ENCODE peak calls at places on chromosomes 7 and 10, in six cellular contexts. P, C, D, S, W and M are unnamed samples.

GRCh38 chr7:3128857-3129256 is 85.2 kb upstream of the CARD11 start:
- DNase-seq in P (no peak), C (no peak), D (no peak), S (no peak), W (no peak), M (no peak)

GRCh38 chr10:30041394-30042105 is 17.8 kb downstream of the JCAD start:
- DNase-seq in P (no peak), C (no peak), D (no peak), S (no peak), W (no peak), M (no peak)

GRCh38 chr7:101626069-101626671 is 2.9 kb downstream of the MYL10 start:
- DNase-seq in P (no peak), C (no peak), D (no peak), S (no peak), W (no peak), M (no peak)

GRCh38 chr7:69564454-69565417 is 33.5 kb upstream of the AUTS2 start:
- DNase-seq in P (peak; percentile 78), C (peak; percentile 66), D (no peak), S (no peak), W (peak; percentile 63), M (peak; percentile 76)

GRCh38 chr10:97850446-97850845 is 803 bp downstream of the GOLGA7B start:
- DNase-seq in P (no peak), C (no peak), D (peak; percentile 61), S (no peak), W (peak; percentile 30), M (no peak)

GRCh38 chr10:96306516-96306915 is 2.3 kb downstream of the DNTT start:
- DNase-seq in P (peak; percentile 67), C (no peak), D (no peak), S (peak; percentile 2), W (no peak), M (no peak)

GRCh38 chr7:117839507-117839906 is 33.7 kb downstream of the CTTNBP2 start:
- DNase-seq in P (no peak), C (no peak), D (no peak), S (no peak), W (no peak), M (no peak)

GRCh38 chr10:128859738-128860386 is 607.2 kb upstream of the MGMT start:
- DNase-seq in P (peak; percentile 10), C (peak; percentile 8), D (peak; percentile 46), S (no peak), W (peak; percentile 15), M (peak; percentile 19)

GRCh38 chr7:83941300-83941699 is 253.3 kb downstream of the SEMA3A start:
- DNase-seq in P (no peak), C (no peak), D (no peak), S (no peak), W (no peak), M (no peak)

GRCh38 chr10:110158051-110159005 is 49.1 kb upstream of the MXI1 start:
- DNase-seq in P (no peak), C (no peak), D (no peak), S (no peak), W (no peak), M (no peak)

GRCh38 chr10:125137601-125138438 is 22.5 kb downstream of the CTBP2 start:
- DNase-seq in P (peak; percentile 74), C (no peak), D (no peak), S (no peak), W (no peak), M (no peak)